ENCODE peak calls at places on chromosomes 5 and 9, in seven cellular contexts. T, N, D, H, U, Y and K are unnamed samples.

GRCh38 chr5:39412995-39413394 is 11.8 kb downstream of the DAB2 start:
- DNase-seq in H (no peak), T (no peak), N (no peak), D (no peak), U (no peak), Y (no peak), K (no peak)

GRCh38 chr9:136289651-136290507 is 14.0 kb downstream of the CCDC187 start:
- DNase-seq in U (no peak), T (no peak), H (no peak), D (no peak), Y (no peak), N (no peak), K (no peak)

GRCh38 chr5:145791866-145792265 is 43.3 kb downstream of the PRELID2 start:
- DNase-seq in T (no peak), Y (no peak), D (no peak), N (no peak), H (no peak), U (no peak), K (no peak)

GRCh38 chr9:81754245-81754644 is 64.9 kb upstream of the TLE1 start:
- DNase-seq in H (no peak), D (no peak), N (no peak), Y (no peak), U (no peak), T (no peak), K (no peak)

GRCh38 chr9:127741831-127742434 is 6.8 kb upstream of the TOR2A start:
- DNase-seq in T (peak), N (no peak), U (peak), D (no peak), Y (peak), H (peak), K (no peak)

GRCh38 chr9:127027694-127028093 is 94.7 kb downstream of the ANGPTL2 start:
- DNase-seq in U (no peak), D (no peak), Y (no peak), T (no peak), N (no peak), H (no peak), K (no peak)

GRCh38 chr9:21465138-21465537 is 17.0 kb downstream of the IFNE start:
- DNase-seq in D (no peak), H (no peak), U (no peak), N (peak), Y (no peak), T (no peak), K (no peak)

GRCh38 chr9:80177949-80178480 is 606.2 kb downstream of the TLE4 start:
- DNase-seq in U (no peak), Y (no peak), T (no peak), N (no peak), H (peak), D (no peak), K (no peak)

GRCh38 chr9:35571113-35571512 is 33.9 kb upstream of the TESK1 start:
- DNase-seq in N (no peak), H (no peak), Y (no peak), T (no peak), D (no peak), U (no peak), K (no peak)

GRCh38 chr5:2747372-2748179 is 3.9 kb downstream of the IRX2 start:
- DNase-seq in N (no peak), D (no peak), Y (no peak), T (no peak), U (no peak), H (peak), K (no peak)

GRCh38 chr5:110726249-110727024 is at the start of gene TMEM232:
- DNase-seq in T (peak), N (peak), D (no peak), U (peak), H (peak), Y (peak), K (peak)

GRCh38 chr9:72203205-72203803 is 54.1 kb downstream of the GDA start:
- DNase-seq in Y (peak), N (no peak), U (no peak), H (peak), D (peak), T (peak), K (peak)

GRCh38 chr5:1167728-1168709 is 33.4 kb upstream of the SLC6A19 start:
- DNase-seq in Y (peak), N (no peak), T (peak), U (peak), D (peak), H (peak), K (peak)

GRCh38 chr5:168072665-168073064 is 218.8 kb upstream of the WWC1 start:
- DNase-seq in U (no peak), T (no peak), H (no peak), D (no peak), Y (no peak), N (no peak), K (no peak)

GRCh38 chr9:28799876-28800275 is 1226.6 kb upstream of the C9orf72 start:
- DNase-seq in T (no peak), D (no peak), U (no peak), N (no peak), H (no peak), Y (no peak), K (no peak)

GRCh38 chr5:91443028-91443427 is 59.9 kb upstream of the ARRDC3 start:
- DNase-seq in D (no peak), Y (no peak), H (peak), N (no peak), T (no peak), U (no peak), K (no peak)

GRCh38 chr5:135391123-135391868 is 7.7 kb downstream of the MACROH2A1 start:
- DNase-seq in D (no peak), H (peak), U (no peak), Y (no peak), T (no peak), N (no peak), K (no peak)

GRCh38 chr9:137064027-137064879 is 6.1 kb downstream of the SAPCD2 start:
- DNase-seq in N (peak), H (peak), Y (peak), U (peak), T (no peak), D (peak), K (peak)

GRCh38 chr5:84494453-84494852 is 109.8 kb upstream of the EDIL3 start:
- DNase-seq in D (no peak), H (peak), U (no peak), Y (no peak), N (no peak), T (no peak), K (no peak)

GRCh38 chr5:110510146-110510545 is 216.3 kb downstream of the TMEM232 start:
- DNase-seq in T (no peak), H (no peak), Y (no peak), N (no peak), U (no peak), D (no peak), K (no peak)

GRCh38 chr5:113189291-113189690 is 212.7 kb downstream of the DCP2 start:
- DNase-seq in Y (no peak), T (no peak), N (no peak), D (no peak), H (no peak), U (no peak), K (no peak)

GRCh38 chr5:158435161-158435616 is 576.2 kb upstream of the CLINT1 start:
- DNase-seq in N (no peak), Y (no peak), T (no peak), D (peak), H (peak), U (no peak), K (no peak)

GRCh38 chr5:102628449-102629175 is 126.5 kb upstream of the PAM start:
- DNase-seq in T (no peak), N (no peak), Y (no peak), D (no peak), H (peak), U (peak), K (no peak)

GRCh38 chr5:38515081-38515480 is 41.4 kb downstream of the LIFR start:
- DNase-seq in U (no peak), D (no peak), T (no peak), H (no peak), Y (no peak), N (no peak), K (no peak)

GRCh38 chr9:134698587-134699342 is 57.2 kb downstream of the COL5A1 start:
- DNase-seq in T (peak), U (peak), N (peak), Y (peak), H (peak), D (peak), K (peak)

GRCh38 chr5:157398310-157398709 is 61.7 kb upstream of the NIPAL4 start:
- DNase-seq in H (no peak), D (no peak), T (no peak), N (no peak), U (no peak), Y (no peak), K (no peak)

GRCh38 chr5:122182491-122182921 is 53.2 kb downstream of the ZNF474 start:
- DNase-seq in H (peak), Y (no peak), U (peak), N (no peak), T (no peak), D (no peak), K (peak)

GRCh38 chr5:157540707-157541451 is 34.7 kb downstream of the ADAM19 start:
- DNase-seq in U (peak), T (no peak), N (peak), D (peak), H (peak), Y (no peak), K (no peak)

GRCh38 chr5:60257852-60258251 is 364.3 kb upstream of the PDE4D start:
- DNase-seq in D (no peak), H (no peak), Y (no peak), T (no peak), N (no peak), U (no peak), K (no peak)

GRCh38 chr5:93724791-93725190 is 16.6 kb downstream of the POU5F2 start:
- DNase-seq in N (no peak), Y (no peak), H (no peak), T (no peak), D (no peak), U (no peak), K (no peak)

GRCh38 chr5:77650686-77651085 is 12.2 kb upstream of the OTP start:
- DNase-seq in D (no peak), H (no peak), N (no peak), Y (no peak), U (no peak), T (no peak), K (no peak)

GRCh38 chr5:135367070-135367469 is 32.0 kb downstream of the MACROH2A1 start:
- DNase-seq in H (no peak), T (no peak), N (no peak), U (no peak), D (no peak), Y (no peak), K (no peak)

GRCh38 chr9:103319979-103320378 is 324.8 kb downstream of the CYLC2 start:
- DNase-seq in Y (no peak), D (peak), T (no peak), U (no peak), H (no peak), N (no peak), K (no peak)

GRCh38 chr9:22238809-22239684 is 207.6 kb upstream of the DMRTA1 start:
- DNase-seq in D (peak), H (peak), Y (no peak), N (no peak), U (no peak), T (no peak), K (no peak)

GRCh38 chr5:59174248-59174844 is 591.5 kb downstream of the RAB3C start:
- DNase-seq in D (peak), U (peak), T (no peak), N (no peak), Y (peak), H (peak), K (peak)

GRCh38 chr9:95506692-95507455 is 9.9 kb downstream of the PTCH1 start:
- DNase-seq in N (peak), U (peak), T (peak), D (peak), H (peak), Y (peak), K (peak)

GRCh38 chr9:79685576-79685975 is 113.8 kb downstream of the TLE4 start:
- DNase-seq in U (no peak), D (no peak), T (no peak), N (no peak), Y (no peak), H (peak), K (no peak)

GRCh38 chr9:128946945-128947422 is 419 bp downstream of the DOLK start:
- DNase-seq in D (peak), T (no peak), N (no peak), Y (peak), U (no peak), H (peak), K (peak)

GRCh38 chr5:179908528-179908927 is 831 bp upstream of the TBC1D9B start:
- DNase-seq in Y (no peak), N (peak), H (no peak), T (no peak), D (no peak), U (no peak), K (no peak)
- TF ChIP-seq CTCF in Y (no peak), N (no peak), H (no peak), T (no peak), D (no peak), U (no peak), K (no peak)

GRCh38 chr5:151406322-151406947 is 41.0 kb upstream of the SLC36A1 start:
- DNase-seq in H (no peak), D (no peak), U (no peak), Y (no peak), T (no peak), N (no peak), K (peak)
- TF ChIP-seq CTCF in H (peak), D (peak), U (peak), Y (peak), T (no peak), N (no peak), K (peak)

DNA sequence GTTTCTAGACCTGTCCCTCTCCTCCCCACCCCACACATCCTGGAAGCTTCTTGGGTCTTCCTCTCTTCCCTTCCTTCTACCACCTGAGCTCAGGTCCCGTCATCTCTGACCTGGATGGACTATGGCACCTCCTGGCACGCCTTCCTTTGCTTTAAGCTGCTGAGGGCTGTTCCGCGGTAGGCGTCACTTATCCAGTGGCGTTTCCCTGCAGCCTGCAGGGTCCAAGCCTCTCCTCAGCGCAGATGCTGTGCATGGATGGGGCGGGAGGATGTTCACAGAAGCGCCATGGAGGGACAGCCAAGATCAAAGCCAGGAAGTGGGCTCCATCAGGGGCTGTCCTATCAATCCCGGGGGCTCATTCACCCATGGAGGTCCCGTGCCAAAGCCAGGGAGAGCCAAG is 23.8 kb upstream of the CNOT6 start:
- DNase-seq in N (peak), T (no peak), Y (no peak), D (no peak), U (no peak), H (no peak), K (no peak)
- TF ChIP-seq CTCF in N (no peak), T (no peak), Y (no peak), D (no peak), U (no peak), H (no peak), K (no peak)

GRCh38 chr9:130042931-130043653 is at the start of gene FNBP1:
- DNase-seq in Y (peak), U (peak), T (peak), N (peak), H (peak), D (peak), K (peak)
- TF ChIP-seq CTCF in Y (no peak), U (no peak), T (no peak), N (no peak), H (no peak), D (no peak), K (no peak)

DNA sequence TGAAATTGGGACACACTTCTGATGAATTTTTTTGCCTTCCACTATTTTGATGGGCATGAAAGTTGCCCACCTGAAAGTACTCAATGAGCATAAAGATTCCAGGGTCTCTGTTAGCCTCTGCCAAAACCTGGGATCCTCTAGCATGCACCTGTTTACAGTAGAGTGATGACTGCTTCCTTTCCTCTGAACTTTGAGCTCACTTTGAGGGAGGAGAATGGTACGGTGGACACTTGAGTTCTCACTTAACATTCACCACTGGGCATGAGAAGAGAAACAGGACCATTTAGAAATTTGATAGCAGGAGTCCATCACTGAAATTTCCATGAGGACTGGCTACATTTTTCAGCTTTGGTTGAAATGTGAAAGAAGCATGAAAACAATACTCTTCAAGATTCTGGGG is 374.8 kb downstream of the KDM4C start:
- DNase-seq in T (no peak), H (no peak), U (no peak), Y (no peak), D (no peak), N (no peak), K (no peak)
- TF ChIP-seq CTCF in T (no peak), H (no peak), U (no peak), Y (no peak), D (no peak), N (no peak), K (no peak)

DNA sequence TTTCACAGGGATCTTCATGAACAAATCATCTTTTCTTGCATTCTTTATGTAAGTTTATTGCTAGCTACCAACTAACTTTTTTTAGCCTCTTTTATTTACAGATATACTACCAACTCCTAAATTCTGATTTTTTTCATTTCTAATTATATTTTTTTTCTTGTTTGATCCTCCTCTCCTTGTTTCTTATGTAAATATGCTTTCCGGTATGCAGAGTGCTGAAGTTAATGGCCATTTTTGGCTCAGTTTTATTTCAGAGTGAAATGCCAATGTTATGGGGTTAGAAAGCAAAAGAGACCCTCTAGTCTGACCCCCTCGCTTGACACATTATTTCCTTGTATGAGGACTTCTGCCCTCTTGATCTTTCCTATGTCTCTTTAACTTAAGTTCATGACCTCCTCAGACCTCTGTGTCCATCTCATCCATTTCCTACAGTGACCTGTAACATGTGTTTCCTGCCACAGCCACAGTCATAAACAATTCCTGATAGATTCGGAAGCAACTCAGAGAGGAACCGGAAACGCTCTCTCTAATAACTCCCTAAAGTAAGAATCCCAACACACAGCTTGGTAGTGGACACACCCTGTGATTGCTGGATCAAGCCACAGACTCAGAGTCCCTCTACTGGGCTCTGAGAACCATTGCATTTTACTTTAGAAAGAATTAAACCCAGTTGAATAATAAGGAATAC is 42.9 kb upstream of the AFAP1L1 start:
- DNase-seq in D (no peak), N (no peak), T (no peak), H (peak), Y (peak), U (peak), K (peak)
- TF ChIP-seq CTCF in D (no peak), N (peak), T (peak), H (peak), Y (peak), U (peak), K (peak)

DNA sequence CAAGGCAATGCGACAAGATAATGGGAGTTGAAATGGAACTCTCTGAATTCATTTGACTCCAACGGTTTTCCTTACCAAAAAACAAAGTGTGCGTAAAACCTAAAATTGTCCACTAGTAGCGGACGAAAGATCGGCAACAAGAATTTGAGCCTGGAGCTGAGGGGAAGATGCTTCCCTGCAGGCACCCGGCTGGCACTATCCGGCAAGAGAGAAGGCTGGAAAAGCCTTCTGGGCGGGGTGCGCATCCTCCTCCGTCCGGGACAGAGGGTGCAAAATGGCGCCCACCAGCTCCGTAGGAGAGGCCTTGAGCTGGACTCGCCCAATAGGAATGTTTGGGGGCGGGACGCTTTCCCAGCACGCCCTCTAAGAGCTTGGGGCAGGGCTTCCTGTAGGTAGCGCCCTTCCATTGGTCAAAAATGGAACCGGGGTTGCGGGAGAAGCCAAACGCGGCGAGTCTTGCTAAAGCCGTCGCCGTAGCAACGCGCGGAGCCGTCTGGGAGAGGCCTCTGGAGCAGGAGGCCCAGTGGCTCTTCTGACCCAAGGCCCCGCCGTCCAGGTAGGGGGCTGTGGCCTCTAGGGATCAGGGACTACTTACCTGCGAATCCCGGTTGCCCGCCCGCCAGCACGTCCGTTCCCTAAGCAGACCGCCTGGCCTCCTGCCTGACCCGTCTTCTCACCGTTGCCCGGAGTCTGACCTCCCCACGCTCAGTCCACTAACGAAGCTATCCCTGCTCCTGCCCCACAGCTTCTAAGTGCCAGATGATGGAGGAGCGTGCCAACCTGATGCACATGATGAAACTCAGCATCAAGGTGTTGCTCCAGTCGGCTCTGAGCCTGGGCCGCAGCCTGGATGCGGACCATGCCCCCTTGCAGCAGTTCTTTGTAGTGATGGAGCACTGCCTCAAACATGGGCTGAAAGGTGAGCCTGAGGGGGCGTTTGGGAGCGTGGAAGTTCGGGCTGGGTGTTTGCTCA is 9.2 kb downstream of the RUFY1 start:
- DNase-seq in Y (peak), T (peak), U (peak), D (peak), H (peak), N (peak), K (peak)
- TF ChIP-seq CTCF in Y (no peak), T (no peak), U (no peak), D (no peak), H (no peak), N (no peak), K (no peak)

DNA sequence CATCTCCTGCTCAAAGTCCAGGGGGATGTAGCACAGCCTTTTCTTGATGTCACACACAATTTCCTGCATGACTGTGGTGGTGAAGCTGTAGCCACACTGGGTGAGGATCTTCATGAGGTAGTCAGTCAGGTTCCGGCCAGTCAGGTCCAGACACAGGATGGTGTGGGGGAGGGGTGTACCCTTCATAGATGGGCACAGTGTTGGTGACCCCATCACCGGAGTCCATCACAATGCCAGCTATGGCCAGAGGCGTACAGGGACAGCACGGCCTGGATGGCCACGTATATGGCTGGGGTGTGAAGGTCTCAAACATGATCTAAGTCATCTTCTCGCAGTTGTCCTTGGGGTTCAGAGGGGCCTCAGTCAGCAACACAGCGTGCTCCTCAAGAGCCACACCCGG is 19.7 kb upstream of the SPZ1 start:
- DNase-seq in D (no peak), N (no peak), Y (no peak), T (no peak), U (no peak), H (no peak), K (no peak)
- TF ChIP-seq CTCF in D (no peak), N (no peak), Y (no peak), T (no peak), U (no peak), H (no peak), K (no peak)